ENCODE peak calls at places on chromosomes 7 and 10, in four cellular contexts. One of them, this sample, is unnamed.

GRCh38 chr7:94444808-94445207 is 50.1 kb downstream of the COL1A2 start:
- DNase-seq in astrocyte of the cerebellum: no peak
- DNase-seq in osteocyte: no peak
- DNase-seq in cardiac muscle cell: no peak
- DNase-seq in this sample: no peak

GRCh38 chr7:102814025-102814471 is 65.2 kb downstream of the FAM185A start:
- DNase-seq in astrocyte of the cerebellum: no peak
- DNase-seq in osteocyte: no peak
- DNase-seq in cardiac muscle cell: peak
- DNase-seq in this sample: no peak

GRCh38 chr10:63667596-63667995 is 146.4 kb downstream of the REEP3 start:
- DNase-seq in astrocyte of the cerebellum: no peak
- DNase-seq in osteocyte: no peak
- DNase-seq in cardiac muscle cell: no peak
- DNase-seq in this sample: no peak

GRCh38 chr10:101568054-101568745 is 19.9 kb downstream of the POLL start:
- DNase-seq in astrocyte of the cerebellum: no peak
- DNase-seq in osteocyte: no peak
- DNase-seq in cardiac muscle cell: no peak
- DNase-seq in this sample: no peak

GRCh38 chr7:30986738-30987137 is 23.0 kb downstream of the GHRHR start:
- DNase-seq in astrocyte of the cerebellum: no peak
- DNase-seq in osteocyte: no peak
- DNase-seq in cardiac muscle cell: no peak
- DNase-seq in this sample: no peak

GRCh38 chr7:84455788-84456187 is 261.2 kb upstream of the SEMA3A start:
- DNase-seq in astrocyte of the cerebellum: no peak
- DNase-seq in osteocyte: no peak
- DNase-seq in cardiac muscle cell: peak
- DNase-seq in this sample: no peak

GRCh38 chr10:30865141-30865926 is 166.3 kb downstream of the ZNF438 start:
- DNase-seq in astrocyte of the cerebellum: no peak
- DNase-seq in osteocyte: no peak
- DNase-seq in cardiac muscle cell: peak
- DNase-seq in this sample: no peak

GRCh38 chr10:86711237-86711956 is 43.1 kb downstream of the LDB3 start:
- DNase-seq in astrocyte of the cerebellum: peak
- DNase-seq in osteocyte: peak
- DNase-seq in cardiac muscle cell: peak
- DNase-seq in this sample: peak

GRCh38 chr7:55657654-55658053 is 85.4 kb upstream of the VOPP1 start:
- DNase-seq in astrocyte of the cerebellum: no peak
- DNase-seq in osteocyte: no peak
- DNase-seq in cardiac muscle cell: no peak
- DNase-seq in this sample: no peak

GRCh38 chr10:32408690-32409089 is 37.2 kb upstream of the CCDC7 start:
- DNase-seq in astrocyte of the cerebellum: no peak
- DNase-seq in osteocyte: no peak
- DNase-seq in cardiac muscle cell: no peak
- DNase-seq in this sample: no peak

GRCh38 chr7:30906014-30906413 is 5.6 kb upstream of the AQP1 start:
- DNase-seq in astrocyte of the cerebellum: no peak
- DNase-seq in osteocyte: no peak
- DNase-seq in cardiac muscle cell: no peak
- DNase-seq in this sample: no peak

GRCh38 chr10:30059209-30060107 is at the start of gene JCAD:
- DNase-seq in astrocyte of the cerebellum: no peak
- DNase-seq in osteocyte: peak
- DNase-seq in cardiac muscle cell: peak
- DNase-seq in this sample: peak

GRCh38 chr7:69403169-69403568 is 195.1 kb upstream of the AUTS2 start:
- DNase-seq in astrocyte of the cerebellum: no peak
- DNase-seq in osteocyte: no peak
- DNase-seq in cardiac muscle cell: peak
- DNase-seq in this sample: no peak

GRCh38 chr10:124293641-124294449 is 124.9 kb downstream of the OAT start:
- DNase-seq in astrocyte of the cerebellum: no peak
- DNase-seq in osteocyte: peak
- DNase-seq in cardiac muscle cell: no peak
- DNase-seq in this sample: no peak

GRCh38 chr7:7862393-7862792 is 106.2 kb upstream of the GLCCI1 start:
- DNase-seq in astrocyte of the cerebellum: peak
- DNase-seq in osteocyte: no peak
- DNase-seq in cardiac muscle cell: no peak
- DNase-seq in this sample: no peak

GRCh38 chr7:141221007-141221612 is 147.2 kb downstream of the TMEM178B start:
- DNase-seq in astrocyte of the cerebellum: no peak
- DNase-seq in osteocyte: no peak
- DNase-seq in cardiac muscle cell: no peak
- DNase-seq in this sample: no peak

GRCh38 chr7:77269360-77270075 is 69.9 kb upstream of the FGL2 start:
- DNase-seq in astrocyte of the cerebellum: no peak
- DNase-seq in osteocyte: no peak
- DNase-seq in cardiac muscle cell: peak
- DNase-seq in this sample: no peak

GRCh38 chr7:46253500-46253899 is 332.4 kb upstream of the IGFBP3 start:
- DNase-seq in astrocyte of the cerebellum: no peak
- DNase-seq in osteocyte: no peak
- DNase-seq in cardiac muscle cell: no peak
- DNase-seq in this sample: no peak

GRCh38 chr7:116425647-116426209 is 73.8 kb upstream of the CAV2 start:
- DNase-seq in astrocyte of the cerebellum: no peak
- DNase-seq in osteocyte: no peak
- DNase-seq in cardiac muscle cell: no peak
- DNase-seq in this sample: no peak

GRCh38 chr10:15571570-15571969 is 148.2 kb downstream of the ITGA8 start:
- DNase-seq in astrocyte of the cerebellum: peak
- DNase-seq in osteocyte: no peak
- DNase-seq in cardiac muscle cell: peak
- DNase-seq in this sample: no peak

GRCh38 chr7:1695800-1696454 is 25.9 kb downstream of the ELFN1 start:
- DNase-seq in astrocyte of the cerebellum: no peak
- DNase-seq in osteocyte: no peak
- DNase-seq in cardiac muscle cell: no peak
- DNase-seq in this sample: no peak

GRCh38 chr7:95501261-95501816 is 15.6 kb downstream of the ASB4 start:
- DNase-seq in astrocyte of the cerebellum: no peak
- DNase-seq in osteocyte: no peak
- DNase-seq in cardiac muscle cell: no peak
- DNase-seq in this sample: no peak

GRCh38 chr10:94358480-94358879 is 4.3 kb downstream of the NOC3L start:
- DNase-seq in astrocyte of the cerebellum: peak
- DNase-seq in osteocyte: no peak
- DNase-seq in cardiac muscle cell: peak
- DNase-seq in this sample: no peak

GRCh38 chr10:77821551-77821950 is 105.0 kb downstream of the DLG5 start:
- DNase-seq in astrocyte of the cerebellum: no peak
- DNase-seq in osteocyte: no peak
- DNase-seq in cardiac muscle cell: no peak
- DNase-seq in this sample: no peak

GRCh38 chr7:78514653-78515052 is 716.1 kb downstream of the PHTF2 start:
- DNase-seq in astrocyte of the cerebellum: no peak
- DNase-seq in osteocyte: no peak
- DNase-seq in cardiac muscle cell: no peak
- DNase-seq in this sample: no peak

DNA sequence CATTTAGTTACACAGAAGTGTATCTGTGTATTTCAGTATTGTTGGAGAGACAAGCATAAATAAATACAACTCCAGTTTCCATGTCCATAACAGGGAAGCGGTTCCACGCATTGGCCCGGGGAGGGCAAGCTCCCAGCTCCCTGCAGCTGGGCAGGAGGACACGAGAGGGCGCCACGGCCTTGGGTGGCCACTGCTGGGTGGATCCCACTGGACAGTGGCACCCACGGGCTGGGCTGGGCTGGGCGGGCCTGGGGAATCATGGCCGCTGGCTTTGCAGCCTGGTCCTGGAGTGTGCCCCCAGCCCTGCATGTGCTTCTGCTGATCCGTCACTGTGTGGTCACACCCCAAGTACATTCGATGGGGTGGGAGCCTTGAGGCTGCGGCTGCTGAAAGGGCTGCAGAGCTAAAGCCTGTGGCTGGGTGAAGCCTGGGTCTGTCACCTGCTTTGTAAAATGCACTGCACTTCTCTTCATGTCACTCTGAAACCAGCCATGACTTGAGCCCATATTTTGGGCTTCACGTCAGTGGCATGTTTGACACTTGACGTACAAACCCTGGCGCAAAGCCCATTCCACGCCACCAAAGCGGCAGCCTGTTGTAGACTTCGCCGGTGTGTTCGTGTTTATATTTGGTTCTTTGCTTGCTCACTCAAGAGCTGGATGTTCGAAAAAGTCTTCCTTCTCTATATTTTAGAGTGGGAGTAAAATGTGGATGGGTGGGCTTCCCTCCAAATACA is 27.5 kb downstream of the LRRC27 start:
- DNase-seq in astrocyte of the cerebellum: no peak
- DNase-seq in osteocyte: no peak
- DNase-seq in cardiac muscle cell: no peak
- DNase-seq in this sample: no peak
- TF ChIP-seq CTCF in astrocyte of the cerebellum: no peak
- TF ChIP-seq CTCF in osteocyte: no peak
- TF ChIP-seq CTCF in cardiac muscle cell: no peak
- TF ChIP-seq CTCF in this sample: no peak

DNA sequence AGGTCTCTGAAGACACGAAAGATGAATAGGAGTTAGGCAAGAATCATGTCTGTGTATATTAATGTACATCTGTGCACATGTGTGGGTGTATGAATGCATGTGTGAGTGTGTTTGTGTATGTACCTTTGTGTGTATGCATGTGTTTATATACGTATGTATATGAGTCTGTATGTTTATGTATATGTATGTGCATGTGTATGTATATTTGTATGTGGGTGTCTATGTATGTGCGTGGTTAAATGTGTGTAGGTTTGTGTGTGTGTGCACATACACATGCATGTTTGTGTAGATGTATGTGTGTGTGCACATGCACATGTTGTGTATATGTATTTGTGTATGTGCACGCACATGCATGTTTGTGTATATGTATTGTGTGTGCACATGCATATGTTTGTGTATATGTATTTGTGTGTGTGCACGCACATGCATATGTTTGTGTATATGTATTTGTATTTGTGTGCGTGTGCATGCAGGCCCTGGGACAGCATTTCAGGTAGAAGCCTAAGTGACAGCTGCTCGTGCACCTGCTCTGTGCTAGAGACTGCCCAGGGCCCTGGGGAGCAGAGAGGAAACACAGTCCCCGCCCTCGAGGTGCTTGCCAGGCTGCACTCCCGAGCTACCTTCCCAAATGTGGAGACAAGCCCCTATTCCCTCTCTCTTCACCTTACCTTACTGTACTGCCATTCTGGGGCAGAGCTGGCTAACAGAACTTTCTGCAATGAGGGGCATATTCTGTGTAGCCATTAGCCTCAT is 12.1 kb downstream of the PNLIPRP1 start:
- DNase-seq in astrocyte of the cerebellum: no peak
- DNase-seq in osteocyte: no peak
- DNase-seq in cardiac muscle cell: no peak
- DNase-seq in this sample: no peak
- TF ChIP-seq CTCF in astrocyte of the cerebellum: no peak
- TF ChIP-seq CTCF in osteocyte: no peak
- TF ChIP-seq CTCF in cardiac muscle cell: no peak
- TF ChIP-seq CTCF in this sample: no peak

DNA sequence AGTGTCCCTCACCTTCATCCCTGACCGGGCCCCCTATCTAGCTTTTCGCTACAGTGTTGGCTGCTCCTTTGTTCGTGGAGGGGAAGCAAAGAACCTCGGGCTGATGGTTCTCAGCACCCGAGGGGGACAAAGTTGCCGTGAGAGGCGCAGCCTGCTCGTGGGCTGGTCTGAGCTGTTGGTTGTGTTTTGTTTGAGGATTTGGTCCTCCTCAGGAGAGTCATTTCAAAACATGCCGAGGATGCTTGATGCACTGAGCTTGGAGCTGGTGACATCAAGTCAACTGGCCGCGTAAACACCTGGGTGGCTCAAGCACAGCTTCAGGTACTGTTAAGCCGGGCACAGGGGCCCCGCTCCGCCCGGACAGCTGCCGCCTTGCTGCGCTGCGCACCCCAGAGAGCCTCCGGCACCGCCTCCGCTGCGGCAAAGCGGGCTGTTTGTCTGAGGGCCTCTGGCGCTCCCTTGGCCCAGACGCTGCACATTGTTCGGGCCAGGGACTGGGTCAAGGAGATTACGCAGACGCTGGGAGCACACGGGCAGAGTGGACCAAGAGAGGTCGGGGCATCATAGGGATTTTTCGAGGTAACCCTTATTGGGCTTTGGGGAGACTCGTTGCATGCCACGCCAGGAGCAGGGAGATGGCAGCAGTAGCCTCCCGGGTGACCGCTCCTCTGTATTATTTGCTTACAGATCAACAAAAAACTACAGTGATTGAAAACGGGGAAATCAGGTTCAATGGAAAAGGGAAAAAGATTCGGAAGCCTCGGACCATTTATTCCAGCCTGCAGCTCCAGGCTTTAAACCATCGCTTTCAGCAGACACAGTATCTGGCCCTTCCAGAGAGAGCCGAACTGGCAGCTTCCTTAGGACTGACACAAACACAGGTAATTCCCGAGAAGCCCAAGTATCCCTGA is 1.9 kb downstream of the DLX6 start:
- DNase-seq in astrocyte of the cerebellum: no peak
- DNase-seq in osteocyte: no peak
- DNase-seq in cardiac muscle cell: no peak
- DNase-seq in this sample: no peak
- TF ChIP-seq CTCF in astrocyte of the cerebellum: no peak
- TF ChIP-seq CTCF in osteocyte: no peak
- TF ChIP-seq CTCF in cardiac muscle cell: no peak
- TF ChIP-seq CTCF in this sample: no peak

DNA sequence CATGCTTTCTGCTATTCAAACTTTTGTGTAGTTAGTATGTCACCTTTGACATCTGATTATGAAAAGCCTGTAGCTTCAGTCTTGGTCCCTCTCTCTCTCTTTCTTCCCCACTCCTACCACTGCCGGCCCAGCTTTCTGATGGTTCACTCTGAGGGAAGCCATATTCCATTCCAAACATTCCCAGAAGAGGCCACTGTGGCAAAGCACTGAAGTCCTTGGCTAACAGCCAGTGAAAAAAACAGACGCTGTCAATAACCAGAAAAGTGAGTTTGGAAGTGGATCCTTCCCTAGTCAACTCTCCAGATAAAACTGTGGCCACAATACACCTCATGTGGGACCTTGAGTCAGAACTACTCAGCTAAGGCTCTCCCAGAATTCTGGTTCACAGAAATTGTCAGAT is 950.7 kb upstream of the PHF14 start:
- DNase-seq in astrocyte of the cerebellum: no peak
- DNase-seq in osteocyte: no peak
- DNase-seq in cardiac muscle cell: no peak
- DNase-seq in this sample: no peak
- TF ChIP-seq CTCF in astrocyte of the cerebellum: no peak
- TF ChIP-seq CTCF in osteocyte: peak
- TF ChIP-seq CTCF in cardiac muscle cell: no peak
- TF ChIP-seq CTCF in this sample: peak